ENCODE peak calls at places on chromosomes 7 and 10, in ten cellular contexts. D, K, N, L, U, P, H, Z, A and E are unnamed samples.

GRCh38 chr7:132519936-132520335 is 56.3 kb downstream of the PLXNA4 start:
- DNase-seq in P (no peak), Z (no peak), D (no peak), K (no peak), A (no peak), H (no peak), N (no peak), L (no peak), U (no peak), E (no peak)

GRCh38 chr7:87152897-87153641 is 816 bp downstream of the DMTF1 start:
- DNase-seq in K (peak; percentile 5), U (peak; percentile 50), A (peak; percentile 2), N (no peak), P (peak; percentile 50), Z (no peak), H (peak; percentile 37), D (peak; percentile 38), L (peak; percentile 43), E (peak; percentile 38)

GRCh38 chr7:41005381-41005901 is 697.4 kb downstream of the INHBA start:
- DNase-seq in K (no peak), U (no peak), N (no peak), D (peak; percentile 33), L (peak; percentile 67), A (no peak), H (no peak), Z (peak; percentile 59), P (no peak), E (no peak)

GRCh38 chr7:147803625-147804024 is 786.9 kb upstream of the C7orf33 start:
- DNase-seq in N (no peak), A (no peak), H (no peak), L (no peak), K (no peak), D (no peak), U (no peak), Z (no peak), P (no peak), E (no peak)

GRCh38 chr7:32347244-32347828 is 142.8 kb downstream of the LSM5 start:
- DNase-seq in N (no peak), A (peak; percentile 5), L (no peak), K (peak; percentile 15), U (no peak), D (peak; percentile 31), H (peak; percentile 25), P (peak; percentile 30), Z (peak; percentile 24), E (no peak)

GRCh38 chr7:22665816-22666375 is 61.1 kb upstream of the IL6 start:
- DNase-seq in U (no peak), Z (no peak), N (no peak), P (no peak), K (no peak), A (no peak), H (no peak), D (no peak), L (no peak), E (no peak)

GRCh38 chr7:80060218-80060806 is 74.3 kb upstream of the GNAI1 start:
- DNase-seq in L (no peak), U (no peak), N (no peak), A (peak; percentile 41), H (no peak), K (peak; percentile 17), P (no peak), D (no peak), Z (no peak), E (no peak)

GRCh38 chr7:130131191-130131834 is 61.0 kb downstream of the KLHDC10 start:
- DNase-seq in A (no peak), U (no peak), L (no peak), N (no peak), P (no peak), K (no peak), Z (no peak), H (no peak), D (no peak), E (no peak)

GRCh38 chr10:118911361-118911760 is 118.2 kb upstream of the NANOS1 start:
- DNase-seq in K (peak; percentile 41), A (peak; percentile 58), N (no peak), U (no peak), Z (peak; percentile 82), H (peak; percentile 75), L (no peak), P (no peak), D (no peak), E (no peak)

GRCh38 chr10:118914626-118915025 is 114.9 kb upstream of the NANOS1 start:
- DNase-seq in U (no peak), D (no peak), N (no peak), A (no peak), L (peak; percentile 25), Z (no peak), H (no peak), P (no peak), K (no peak), E (no peak)

GRCh38 chr10:118913825-118914224 is 115.7 kb upstream of the NANOS1 start:
- DNase-seq in A (peak; percentile 61), H (no peak), K (no peak), P (no peak), N (no peak), Z (no peak), L (peak; percentile 18), D (no peak), U (no peak), E (no peak)

GRCh38 chr10:118915161-118915560 is 114.4 kb upstream of the NANOS1 start:
- DNase-seq in H (no peak), P (no peak), L (peak; percentile 31), U (no peak), A (no peak), D (no peak), K (no peak), N (no peak), Z (no peak), E (no peak)

GRCh38 chr10:118912961-118913360 is 116.6 kb upstream of the NANOS1 start:
- DNase-seq in D (no peak), U (no peak), A (peak; percentile 65), P (no peak), K (no peak), N (no peak), Z (no peak), L (no peak), H (no peak), E (no peak)
- H3K27ac ChIP-seq in D (no peak overlapping the region), U (no peak overlapping the region), A (no peak overlapping the region), P (no peak overlapping the region), K (no peak overlapping the region), N (no peak overlapping the region), Z (no peak overlapping the region), L (no peak overlapping the region), H (peak overlapping the region; percentile 64), E (no peak overlapping the region)

GRCh38 chr7:47653550-47654351 is 71.8 kb upstream of the TNS3 start:
- DNase-seq in Z (peak; percentile 66), U (no peak), H (peak; percentile 61), L (no peak), A (no peak), N (no peak), K (peak; percentile 51), D (no peak), P (no peak), E (no peak)

GRCh38 chr7:47651355-47652317 is 69.7 kb upstream of the TNS3 start:
- DNase-seq in L (peak; percentile 93), A (no peak), K (peak; percentile 79), P (no peak), Z (peak; percentile 98), U (no peak), N (no peak), H (peak; percentile 37), D (peak; percentile 35), E (no peak)

GRCh38 chr7:47652591-47652990 is 70.7 kb upstream of the TNS3 start:
- DNase-seq in L (no peak), K (no peak), U (no peak), H (no peak), D (no peak), P (no peak), Z (no peak), N (no peak), A (no peak), E (no peak)

GRCh38 chr7:47657126-47657525 is 75.2 kb upstream of the TNS3 start:
- DNase-seq in U (no peak), L (no peak), A (no peak), Z (no peak), K (no peak), P (no peak), D (no peak), N (no peak), H (no peak), E (no peak)

GRCh38 chr7:47654672-47655340 is 72.9 kb upstream of the TNS3 start:
- DNase-seq in K (no peak), N (no peak), D (no peak), L (peak; percentile 56), Z (peak; percentile 64), A (no peak), U (peak; percentile 66), H (no peak), P (no peak), E (no peak)
- H3K27ac ChIP-seq in K (peak overlapping the region; percentile 96), N (no peak overlapping the region), D (peak overlapping the region; percentile 65), L (peak overlapping the region; percentile 99), Z (peak overlapping the region; percentile 100), A (no peak overlapping the region), U (no peak overlapping the region), H (no peak overlapping the region), P (no peak overlapping the region), E (no peak overlapping the region)

GRCh38 chr7:93115796-93116195 is 2.0 kb downstream of the SAMD9 start:
- DNase-seq in N (no peak), U (no peak), D (no peak), L (no peak), Z (peak; percentile 45), P (no peak), K (peak; percentile 21), H (no peak), A (no peak), E (no peak)

GRCh38 chr7:93120981-93121549 is 3.3 kb upstream of the SAMD9 start:
- DNase-seq in P (no peak), Z (no peak), L (no peak), U (no peak), N (no peak), D (no peak), K (no peak), H (no peak), A (no peak), E (no peak)

GRCh38 chr7:93119191-93119905 is 1.6 kb upstream of the SAMD9 start:
- DNase-seq in P (no peak), U (no peak), D (no peak), N (no peak), H (no peak), K (no peak), A (no peak), L (no peak), Z (peak; percentile 78), E (no peak)

GRCh38 chr7:93117327-93117726 is 452 bp downstream of the SAMD9 start:
- DNase-seq in P (no peak), U (no peak), Z (no peak), D (no peak), N (no peak), H (no peak), A (no peak), L (no peak), K (no peak), E (no peak)

DNA sequence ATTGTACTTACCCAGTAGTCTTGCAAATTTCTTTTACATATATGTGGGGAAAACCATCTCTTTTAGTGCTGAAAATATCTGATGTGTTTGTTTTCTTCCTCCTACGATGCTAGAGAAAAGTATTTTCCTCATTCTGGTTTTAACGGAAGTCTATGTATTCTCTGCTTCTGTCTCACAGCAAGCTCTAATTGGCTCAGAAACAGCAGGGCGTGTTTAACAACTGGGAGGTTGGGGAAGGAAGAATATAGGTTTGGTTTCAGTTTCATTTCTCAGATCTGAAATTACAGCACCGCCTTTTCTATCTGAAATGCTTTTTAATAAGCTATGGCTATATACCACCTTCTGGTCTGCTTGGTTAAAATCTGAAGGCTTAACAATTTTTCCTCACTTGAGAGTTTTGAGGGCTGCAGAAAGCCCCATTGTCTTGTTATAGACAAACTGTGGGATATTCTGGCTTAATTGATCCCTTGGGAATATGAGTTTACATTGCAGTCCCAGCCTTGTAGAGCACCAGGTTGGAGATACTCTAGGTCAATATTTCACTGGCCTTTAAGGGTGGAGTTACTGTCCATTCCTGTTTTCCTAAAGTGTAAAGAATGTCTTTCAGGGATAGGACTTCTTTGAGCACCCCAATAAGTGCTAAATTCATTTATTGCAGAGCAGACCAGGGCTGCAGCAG is at the start of gene SAMD9:
- DNase-seq in U (no peak), P (peak; percentile 81), N (peak; percentile 56), Z (peak; percentile 82), K (peak; percentile 73), H (peak; percentile 79), L (peak; percentile 71), A (peak; percentile 42), D (peak; percentile 62), E (no peak)
- H3K27ac ChIP-seq in U (peak within 1 kb of the TSS; percentile 83), P (peak within 1 kb of the TSS; percentile 82), N (peak within 1 kb of the TSS; percentile 89), Z (peak within 1 kb of the TSS; percentile 85), K (peak within 1 kb of the TSS; percentile 71), H (peak within 1 kb of the TSS; percentile 70), L (peak within 1 kb of the TSS; percentile 91), A (no peak within 1 kb of the TSS), D (peak within 1 kb of the TSS; percentile 64), E (no peak within 1 kb of the TSS)

GRCh38 chr7:151352512-151352911 is 10.9 kb downstream of the NUB1 start:
- DNase-seq in D (no peak), N (no peak), L (no peak), Z (no peak), P (no peak), K (no peak), A (no peak), U (no peak), H (no peak), E (no peak)

GRCh38 chr7:151349507-151349853 is 7.9 kb downstream of the NUB1 start:
- DNase-seq in N (no peak), H (no peak), A (no peak), Z (no peak), P (peak; percentile 57), K (no peak), D (no peak), L (no peak), U (no peak), E (no peak)

GRCh38 chr7:151348970-151349369 is 7.4 kb downstream of the NUB1 start:
- DNase-seq in P (no peak), K (no peak), H (no peak), A (no peak), N (no peak), Z (no peak), U (no peak), D (no peak), L (no peak), E (no peak)

GRCh38 chr7:151351027-151351426 is 9.4 kb downstream of the NUB1 start:
- DNase-seq in P (peak; percentile 32), H (no peak), L (no peak), K (peak; percentile 35), D (no peak), N (peak; percentile 28), A (no peak), Z (no peak), U (no peak), E (no peak)

GRCh38 chr7:151351967-151352366 is 10.4 kb downstream of the NUB1 start:
- DNase-seq in A (no peak), Z (no peak), K (no peak), H (no peak), P (no peak), U (no peak), D (no peak), N (peak; percentile 41), L (no peak), E (no peak)
- H3K27ac ChIP-seq in A (no peak overlapping the region), Z (no peak overlapping the region), K (no peak overlapping the region), H (no peak overlapping the region), P (no peak overlapping the region), U (peak overlapping the region; percentile 7), D (no peak overlapping the region), N (peak overlapping the region; percentile 97), L (no peak overlapping the region), E (no peak overlapping the region)